ENCODE peak calls at places on chromosomes 7 and 10, in seven cellular contexts. U is choroid plexus epithelial cell, D is BJ, E is H9, R is lung, Z is left lung, K is AG09319. B is an unnamed sample.

GRCh38 chr10:70493660-70494234 is 15.2 kb downstream of the PALD1 start:
- DNase-seq in D (no peak), E (peak; percentile 91), Z (no peak), K (no peak), U (no peak), R (no peak), B (no peak)

GRCh38 chr7:74405191-74405898 is 48.4 kb upstream of the GTF2IRD1 start:
- DNase-seq in R (no peak), U (no peak), E (peak; percentile 88), Z (no peak), D (no peak), K (no peak), B (no peak)

GRCh38 chr10:73095479-73096021 is 1.1 kb downstream of the P4HA1 start:
- DNase-seq in U (peak; percentile 91), D (no peak), K (no peak), R (peak; percentile 64), Z (peak; percentile 74), E (no peak), B (peak; percentile 83)

GRCh38 chr7:76072243-76073148 is 24.6 kb downstream of the MDH2 start:
- DNase-seq in K (no peak), E (peak; percentile 34), R (no peak), Z (no peak), D (no peak), U (no peak), B (no peak)

GRCh38 chr10:88037623-88038022 is 174.2 kb downstream of the PTEN start:
- DNase-seq in U (no peak), K (no peak), Z (no peak), E (no peak), D (no peak), R (no peak), B (no peak)

GRCh38 chr10:86067436-86068050 is 299.1 kb downstream of the GRID1 start:
- DNase-seq in K (no peak), R (no peak), Z (no peak), U (no peak), D (no peak), E (no peak), B (no peak)

GRCh38 chr7:82865856-82866255 is 296.8 kb downstream of the PCLO start:
- DNase-seq in U (no peak), R (no peak), K (no peak), Z (no peak), E (no peak), D (no peak), B (no peak)

GRCh38 chr10:99395750-99396445 is 34.5 kb downstream of the GOT1 start:
- DNase-seq in R (no peak), Z (peak; percentile 43), K (peak; percentile 34), E (no peak), D (peak; percentile 61), U (peak; percentile 69), B (peak; percentile 88)

GRCh38 chr7:16926283-16926682 is 44.5 kb upstream of the AGR3 start:
- DNase-seq in U (peak; percentile 79), K (no peak), R (no peak), Z (no peak), D (no peak), E (no peak), B (peak; percentile 67)

GRCh38 chr10:43861966-43862751 is 213.5 kb upstream of the ZNF32 start:
- DNase-seq in K (peak; percentile 96), R (no peak), Z (no peak), U (peak; percentile 69), D (peak; percentile 74), E (no peak), B (peak; percentile 99)

GRCh38 chr10:121303273-121303890 is 294.9 kb downstream of the FGFR2 start:
- DNase-seq in K (no peak), Z (no peak), E (no peak), R (no peak), D (no peak), U (no peak), B (no peak)

GRCh38 chr10:101879456-101880189 is 36.0 kb upstream of the KCNIP2 start:
- DNase-seq in R (no peak), E (no peak), D (peak; percentile 16), Z (no peak), K (no peak), U (peak; percentile 60), B (peak; percentile 6)

GRCh38 chr7:73811760-73812168 is 19.0 kb upstream of the CLDN4 start:
- DNase-seq in Z (peak; percentile 72), D (no peak), U (peak; percentile 66), R (peak; percentile 83), E (peak; percentile 89), K (peak; percentile 12), B (peak; percentile 51)

GRCh38 chr10:129161184-129161583 is 305.9 kb upstream of the MGMT start:
- DNase-seq in R (no peak), K (no peak), E (peak; percentile 79), Z (no peak), D (no peak), U (peak; percentile 37), B (no peak)

GRCh38 chr10:69651362-69651761 is 21.3 kb downstream of the FAM241B start:
- DNase-seq in K (no peak), D (no peak), E (no peak), Z (no peak), R (no peak), U (no peak), B (no peak)

GRCh38 chr10:19728376-19728775 is 87.9 kb upstream of the PLXDC2 start:
- DNase-seq in E (no peak), Z (no peak), K (no peak), R (no peak), U (no peak), D (no peak), B (no peak)

GRCh38 chr10:34305189-34305588 is 509.9 kb downstream of the PARD3 start:
- DNase-seq in D (no peak), E (peak; percentile 88), K (no peak), Z (peak; percentile 74), U (no peak), R (peak; percentile 77), B (no peak)

GRCh38 chr7:97013025-97013424 is 7.7 kb downstream of the DLX6 start:
- DNase-seq in U (no peak), D (no peak), E (peak; percentile 59), K (no peak), R (no peak), Z (no peak), B (no peak)

GRCh38 chr10:50358925-50359687 is 107.8 kb upstream of the ASAH2 start:
- DNase-seq in R (no peak), Z (no peak), U (no peak), E (no peak), D (no peak), K (no peak), B (no peak)

GRCh38 chr10:64648915-64649314 is 1127.7 kb downstream of the REEP3 start:
- DNase-seq in D (no peak), Z (no peak), R (no peak), K (no peak), E (peak; percentile 36), U (no peak), B (no peak)

GRCh38 chr7:73570521-73570920 is 7.9 kb downstream of the TBL2 start:
- DNase-seq in U (no peak), D (no peak), K (no peak), R (no peak), E (no peak), Z (no peak), B (no peak)

GRCh38 chr10:44958897-44959242 is 732 bp upstream of the RASSF4 start:
- DNase-seq in K (no peak), E (no peak), Z (no peak), R (no peak), U (no peak), D (no peak), B (no peak)

GRCh38 chr10:16741540-16741939 is 75.7 kb downstream of the RSU1 start:
- DNase-seq in R (no peak), Z (no peak), E (no peak), D (no peak), U (no peak), K (no peak), B (no peak)
- TF ChIP-seq CTCF in R (no peak), Z (no peak), E (no peak), D (no peak), U (no peak), K (no peak), B (no peak)

GRCh38 chr7:326845-327304 is 36.9 kb downstream of the FOXL3 start:
- DNase-seq in E (no peak), K (no peak), R (peak; percentile 73), D (no peak), U (peak; percentile 46), Z (peak; percentile 62), B (no peak)
- TF ChIP-seq CTCF in E (no peak), K (no peak), R (no peak), D (no peak), U (no peak), Z (no peak), B (no peak)

GRCh38 chr7:105926131-105926530 is 36.9 kb upstream of the CDHR3 start:
- DNase-seq in R (no peak), Z (no peak), E (no peak), U (no peak), K (no peak), D (no peak), B (peak; percentile 51)
- TF ChIP-seq CTCF in R (no peak), Z (no peak), E (no peak), U (no peak), K (no peak), D (no peak), B (no peak)

GRCh38 chr10:15427836-15428414 is 56.8 kb upstream of the FAM171A1 start:
- DNase-seq in R (no peak), Z (no peak), D (peak; percentile 12), U (peak; percentile 80), K (no peak), E (no peak), B (peak; percentile 67)
- TF ChIP-seq CTCF in R (peak; percentile 19), Z (peak; percentile 31), D (peak; percentile 54), U (peak; percentile 62), K (peak; percentile 51), E (peak; percentile 82), B (peak; percentile 76)

GRCh38 chr10:12800302-12800701 is 201.2 kb downstream of the CCDC3 start:
- DNase-seq in K (no peak), U (no peak), E (no peak), R (no peak), Z (no peak), D (no peak), B (no peak)
- TF ChIP-seq CTCF in K (no peak), U (peak; percentile 25), E (peak; percentile 57), R (no peak), Z (no peak), D (no peak), B (no peak)

GRCh38 chr7:66522518-66522917 is 106.2 kb upstream of the KCTD7 start:
- DNase-seq in U (no peak), K (no peak), D (no peak), E (no peak), R (no peak), Z (no peak), B (no peak)
- TF ChIP-seq CTCF in U (peak; percentile 37), K (peak; percentile 27), D (peak; percentile 42), E (peak; percentile 49), R (no peak), Z (no peak), B (peak; percentile 47)

B was measured in AG10803.